ENCODE peak calls at places on chromosomes 2 and 18, in four cellular contexts. S is stimulated activated CD4-positive, alpha-beta T cell treated with anti-CD3 and anti-CD28 coated beads, Interleukin-1b, Interleukin-23, amount 100 ng/mL, for 4 hours; L is HT1080; Z is activated T-helper 1 cell treated with Interleukin-2 at 50 U/mL for 16 hours. H is an unnamed sample.
A peak's percentile ranks its signal among the peaks of the same experiment; 100 is the strongest.

GRCh38 chr2:84654414-84654813 is 138.1 kb downstream of the DNAH6 start:
- DNase-seq in S (no peak), L (no peak), Z (no peak), H (no peak)

GRCh38 chr2:213015387-213016165 is 135.8 kb downstream of the IKZF2 start:
- DNase-seq in S (no peak), L (no peak), Z (no peak), H (no peak)

GRCh38 chr2:118012778-118013177 is 1.1 kb downstream of the CCDC93 start:
- DNase-seq in S (no peak), L (no peak), Z (no peak), H (no peak)

GRCh38 chr2:203867561-203868200 is at the start of gene CTLA4:
- DNase-seq in S (no peak), L (no peak), Z (no peak), H (no peak)

GRCh38 chr2:85537600-85538506 is 1.1 kb upstream of the MAT2A start:
- DNase-seq in S (peak; percentile 32), L (peak; percentile 52), Z (no peak), H (peak; percentile 52)

GRCh38 chr2:15120578-15120977 is 440.6 kb downstream of the NBAS start:
- DNase-seq in S (no peak), L (no peak), Z (no peak), H (no peak)

GRCh38 chr2:193836424-193836823 is 1641.7 kb upstream of the TMEFF2 start:
- DNase-seq in S (no peak), L (no peak), Z (no peak), H (no peak)

GRCh38 chr18:37170984-37171383 is 342.1 kb downstream of the KIAA1328 start:
- DNase-seq in S (no peak), L (no peak), Z (no peak), H (no peak)

GRCh38 chr2:120344991-120345975 is 653 bp upstream of the INHBB start:
- DNase-seq in S (peak; percentile 24), L (no peak), Z (no peak), H (peak; percentile 20)

GRCh38 chr18:21820035-21820810 is 79.6 kb downstream of the MIB1 start:
- DNase-seq in S (no peak), L (no peak), Z (no peak), H (no peak)

GRCh38 chr2:200667397-200667796 is 81.6 kb downstream of the AOX1 start:
- DNase-seq in S (no peak), L (no peak), Z (no peak), H (no peak)

GRCh38 chr2:11553661-11554429 is 20.0 kb downstream of the GREB1 start:
- DNase-seq in S (no peak), L (peak; percentile 84), Z (no peak), H (no peak)

GRCh38 chr2:109335586-109336266 is 206.7 kb downstream of the SH3RF3 start:
- DNase-seq in S (no peak), L (peak; percentile 84), Z (no peak), H (no peak)

GRCh38 chr2:97698530-97698929 is 14.8 kb upstream of the ZAP70 start:
- DNase-seq in S (no peak), L (no peak), Z (no peak), H (no peak)

GRCh38 chr18:4888251-4888650 is 308.8 kb downstream of the AKAIN1 start:
- DNase-seq in S (no peak), L (no peak), Z (no peak), H (no peak)

GRCh38 chr2:9982248-9982647 is 30.8 kb downstream of the GRHL1 start:
- DNase-seq in S (no peak), L (no peak), Z (no peak), H (no peak)

GRCh38 chr2:128408349-128409305 is 90.0 kb upstream of the HS6ST1 start:
- DNase-seq in S (no peak), L (peak; percentile 63), Z (no peak), H (no peak)

GRCh38 chr2:27095745-27096651 is 9.4 kb downstream of the KHK start:
- DNase-seq in S (no peak), L (peak; percentile 52), Z (no peak), H (peak; percentile 59)

GRCh38 chr2:25567406-25567805 is 106.0 kb downstream of the DTNB start:
- DNase-seq in S (no peak), L (peak; percentile 61), Z (no peak), H (no peak)

GRCh38 chr2:206452750-206453149 is 9.4 kb downstream of the ADAM23 start:
- DNase-seq in S (no peak), L (peak; percentile 79), Z (no peak), H (no peak)

GRCh38 chr2:121640380-121641326 is 8.6 kb downstream of the CLASP1 start:
- DNase-seq in S (no peak), L (no peak), Z (no peak), H (no peak)

GRCh38 chr2:48799605-48800004 is 44.1 kb upstream of the LHCGR start:
- DNase-seq in S (no peak), L (no peak), Z (no peak), H (no peak)

GRCh38 chr2:168430431-168430830 is 25.6 kb upstream of the CERS6 start:
- DNase-seq in S (no peak), L (no peak), Z (no peak), H (no peak)